ENCODE peak calls at places on chromosomes 11 and 22, in four cellular contexts. L is right lobe of liver, F is sigmoid colon, X is adrenal gland. U is an unnamed sample. For H3K9me3 and H3K4me1, the result is how much of the 10 kb centered on the place peaks cover.

GRCh38 chr11:114340311-114341131 is 44.3 kb downstream of the NNMT start:
- DNase-seq in L (peak), F (peak), X (peak), U (peak)

GRCh38 chr11:106031210-106031845 is 9.3 kb upstream of the MSANTD4 start:
- DNase-seq in L (no peak), F (no peak), X (no peak), U (no peak)

GRCh38 chr11:64848779-64849599 is 4.5 kb upstream of the CDC42BPG start:
- DNase-seq in L (peak), F (no peak), X (no peak), U (peak)

GRCh38 chr11:19970944-19971343 is 189.3 kb downstream of the DBX1 start:
- DNase-seq in L (no peak), F (no peak), X (no peak), U (no peak)

GRCh38 chr11:46729110-46730027 is 10.4 kb downstream of the F2 start:
- DNase-seq in L (no peak), F (no peak), X (no peak), U (no peak)

GRCh38 chr11:113817626-113818025 is 38.0 kb downstream of the CLDN25 start:
- DNase-seq in L (no peak), F (no peak), X (no peak), U (no peak)

GRCh38 chr22:32533265-32534068 is 58.9 kb downstream of the FBXO7 start:
- DNase-seq in L (no peak), F (no peak), X (no peak), U (no peak)

GRCh38 chr11:2669926-2670469 is 29.8 kb downstream of the KCNQ1OT1 start:
- DNase-seq in L (no peak), F (peak), X (no peak), U (peak)

GRCh38 chr11:134664863-134665535 is 253.0 kb upstream of the B3GAT1 start:
- DNase-seq in L (no peak), F (peak), X (no peak), U (no peak)

GRCh38 chr11:71530602-71531001 is 3.5 kb downstream of the KRTAP5-7 start:
- DNase-seq in L (no peak), F (no peak), X (no peak), U (no peak)

GRCh38 chr11:67996622-67997459 is 7.1 kb downstream of the UNC93B1 start:
- DNase-seq in L (peak), F (no peak), X (peak), U (peak)

GRCh38 chr11:14656536-14657457 is 13.2 kb downstream of the PDE3B start:
- DNase-seq in L (no peak), F (no peak), X (no peak), U (peak)

GRCh38 chr11:75408852-75409219 is 9.5 kb downstream of the RPS3 start:
- DNase-seq in L (no peak), F (no peak), X (no peak), U (no peak)

GRCh38 chr22:47043835-47044721 is 281.6 kb downstream of the TBC1D22A start:
- DNase-seq in L (peak), F (peak), X (no peak), U (peak)

GRCh38 chr11:129815596-129816461 is at the start of gene TMEM45B:
- DNase-seq in L (peak), F (no peak), X (no peak), U (peak)

GRCh38 chr22:43212434-43212952 is 25.6 kb upstream of the TTLL12 start:
- DNase-seq in L (no peak), F (no peak), X (no peak), U (no peak)

GRCh38 chr11:26764315-26764714 is 42.5 kb upstream of the SLC5A12 start:
- DNase-seq in L (no peak), F (no peak), X (no peak), U (no peak)

GRCh38 chr11:120911943-120912342 is 112.0 kb upstream of the TBCEL start:
- DNase-seq in L (no peak), F (no peak), X (no peak), U (no peak)

GRCh38 chr11:62500066-62501035 is 46.3 kb downstream of the AHNAK start:
- DNase-seq in L (no peak), F (no peak), X (no peak), U (peak)

GRCh38 chr11:7281083-7281482 is 29.4 kb downstream of the SYT9 start:
- DNase-seq in L (no peak), F (no peak), X (no peak), U (no peak)

GRCh38 chr11:125873881-125874555 is 13.4 kb upstream of the HYLS1 start:
- DNase-seq in L (no peak), F (no peak), X (no peak), U (no peak)

GRCh38 chr11:77270921-77271320 is 30.6 kb downstream of the GDPD4 start:
- DNase-seq in L (no peak), F (no peak), X (no peak), U (no peak)

GRCh38 chr11:118226294-118226693 is 1.5 kb upstream of the JAML start:
- DNase-seq in L (no peak), F (no peak), X (peak), U (no peak)

GRCh38 chr22:23749747-23750373 is 1.1 kb downstream of the ZNF70 start:
- DNase-seq in L (no peak), F (no peak), X (no peak), U (no peak)

DNA sequence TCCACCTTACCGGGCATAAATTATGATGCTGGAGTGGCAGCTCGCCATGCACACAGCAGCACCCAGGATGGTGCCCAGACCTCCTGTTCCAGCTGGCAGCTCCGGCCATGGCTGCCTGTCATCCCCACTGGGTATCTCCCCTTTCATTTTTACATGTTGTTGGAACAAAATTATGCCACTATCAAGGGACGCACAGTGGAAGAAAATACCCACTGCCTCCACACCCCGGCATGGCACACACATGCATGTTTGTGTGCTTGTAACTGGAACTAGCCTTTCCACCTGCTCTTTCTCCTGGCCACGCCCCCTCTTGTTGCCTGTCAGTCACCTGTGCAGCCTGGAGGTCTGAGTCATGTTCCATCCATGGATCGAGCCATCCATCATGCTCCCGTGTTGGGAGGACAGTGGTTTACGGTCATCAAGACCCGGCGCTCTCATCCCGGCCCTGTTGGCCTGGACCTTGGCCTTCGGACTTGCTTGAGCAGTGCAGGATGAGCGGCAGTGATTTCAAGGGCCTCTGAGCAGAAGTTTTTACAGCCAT is 1069.6 kb downstream of the BRD1 start:
- DNase-seq in L (no peak), F (peak), X (peak), U (no peak)
- H3K9me3 ChIP-seq in L (under half), F (under half), X (under half), U (under half)

DNA sequence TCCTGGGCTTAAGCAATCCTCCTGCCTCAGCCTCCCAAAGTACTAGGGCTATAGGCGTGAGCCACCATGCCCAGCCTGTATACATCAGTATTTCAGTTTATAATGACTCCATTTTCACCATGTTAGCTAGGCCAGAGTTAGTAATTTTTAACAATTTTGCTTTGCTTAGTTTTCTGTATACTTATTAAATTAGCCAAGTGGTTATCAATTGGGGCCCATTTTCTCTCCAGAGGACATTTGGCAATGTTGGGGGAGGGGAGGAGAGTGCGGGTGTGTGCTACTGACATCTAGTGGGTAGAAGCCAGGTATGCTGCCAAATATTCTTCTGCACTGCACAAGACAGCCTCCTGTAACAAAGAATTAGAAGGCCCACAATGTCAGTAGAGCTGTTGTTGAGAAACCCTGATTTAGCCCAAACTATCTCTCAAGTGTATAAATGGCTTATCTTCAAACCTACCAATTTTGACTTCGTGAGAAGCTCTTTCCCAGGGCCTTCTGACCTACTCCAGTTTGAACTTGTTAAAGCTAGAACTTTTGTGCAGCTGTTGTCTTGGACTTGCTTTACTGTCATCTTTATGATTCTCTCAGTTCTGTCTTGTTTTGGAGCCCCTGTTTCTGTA is 7.5 kb downstream of the USP47 start:
- DNase-seq in L (peak), F (no peak), X (peak), U (peak)
- H3K4me1 ChIP-seq in L (under half), F (half or more), X (half or more), U (half or more)

GRCh38 chr11:116786966-116787365 is 857 bp downstream of the ZPR1 start:
- DNase-seq in L (no peak), F (no peak), X (no peak), U (no peak)

GRCh38 chr11:116788534-116788933 is 711 bp upstream of the ZPR1 start:
- DNase-seq in L (no peak), F (no peak), X (no peak), U (no peak)

GRCh38 chr11:116786360-116786759 is 1.5 kb downstream of the ZPR1 start:
- DNase-seq in L (no peak), F (no peak), X (no peak), U (no peak)

GRCh38 chr11:116787436-116787785 is 412 bp downstream of the ZPR1 start:
- DNase-seq in L (no peak), F (no peak), X (no peak), U (no peak)

GRCh38 chr11:116787786-116788486 is at the start of gene ZPR1:
- DNase-seq in L (peak), F (peak), X (peak), U (peak)
- TF ChIP-seq POLR2A in L (peak), F (peak), X (no peak), U (peak)

DNA sequence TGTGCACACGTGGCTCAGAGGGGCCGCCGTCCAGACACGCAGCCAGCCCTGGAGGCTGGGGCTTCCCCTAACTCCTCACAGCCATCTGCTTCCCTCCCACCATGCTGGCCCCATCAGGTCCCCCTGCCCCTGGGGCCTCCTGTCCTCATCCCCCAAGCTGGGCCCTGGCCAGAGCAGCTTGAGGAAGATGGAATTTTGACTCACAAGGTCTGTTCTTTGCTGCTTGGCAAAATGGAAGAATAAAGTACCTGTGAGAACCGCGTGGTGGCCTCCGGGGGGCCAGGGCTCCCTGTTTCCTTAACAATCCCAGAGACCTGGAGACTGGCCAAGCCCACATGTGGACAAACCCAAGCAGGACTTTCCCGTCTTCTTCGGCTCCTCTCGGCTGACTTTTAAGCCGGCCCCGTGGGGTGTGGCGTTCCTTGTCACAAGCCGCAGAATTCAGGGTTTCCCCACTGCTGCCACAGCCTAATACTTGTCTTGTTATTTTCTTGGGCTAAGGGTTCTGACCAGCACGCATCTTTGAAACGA is 872.8 kb downstream of the BRD1 start:
- DNase-seq in L (no peak), F (no peak), X (no peak), U (no peak)
- H3K9me3 ChIP-seq in L (under half), F (under half), X (under half), U (under half)

GRCh38 chr11:60348116-60348515 is 21.1 kb downstream of the MS4A6E start:
- DNase-seq in L (no peak), F (no peak), X (no peak), U (no peak)
- H3K4me1 ChIP-seq in L (under half), F (under half), X (under half), U (under half)

U was measured in body of pancreas.